ENCODE peak calls at places on chromosomes 12 and 14, in six cellular contexts. One of them, this sample, is unnamed.

GRCh38 chr12:106493531-106493930 is 89.3 kb upstream of the RFX4 start:
- DNase-seq in cardiac muscle cell: no peak
- DNase-seq in lower lobe of right lung: no peak
- DNase-seq in astrocyte of the spinal cord: no peak
- DNase-seq in kidney epithelial cell: peak; percentile 79
- DNase-seq in fibroblast of mammary gland: no peak
- DNase-seq in this sample: no peak

GRCh38 chr14:66638688-66639087 is 130.7 kb downstream of the GPHN start:
- DNase-seq in astrocyte of the spinal cord: no peak
- DNase-seq in kidney epithelial cell: no peak
- DNase-seq in cardiac muscle cell: peak; percentile 49
- DNase-seq in fibroblast of mammary gland: peak; percentile 72
- DNase-seq in lower lobe of right lung: no peak
- DNase-seq in this sample: no peak

GRCh38 chr12:3173008-3173553 is 95.9 kb downstream of the TSPAN9 start:
- DNase-seq in astrocyte of the spinal cord: no peak
- DNase-seq in kidney epithelial cell: no peak
- DNase-seq in lower lobe of right lung: no peak
- DNase-seq in fibroblast of mammary gland: no peak
- DNase-seq in cardiac muscle cell: no peak
- DNase-seq in this sample: no peak

GRCh38 chr14:105492966-105493871 is 2.2 kb downstream of the TEDC1 start:
- DNase-seq in kidney epithelial cell: no peak
- DNase-seq in astrocyte of the spinal cord: no peak
- DNase-seq in fibroblast of mammary gland: no peak
- DNase-seq in cardiac muscle cell: no peak
- DNase-seq in lower lobe of right lung: peak; percentile 46
- DNase-seq in this sample: no peak

GRCh38 chr12:25648460-25648859 is 95.4 kb upstream of the LMNTD1 start:
- DNase-seq in lower lobe of right lung: peak; percentile 48
- DNase-seq in astrocyte of the spinal cord: peak; percentile 86
- DNase-seq in fibroblast of mammary gland: peak; percentile 73
- DNase-seq in cardiac muscle cell: peak; percentile 68
- DNase-seq in kidney epithelial cell: peak; percentile 35
- DNase-seq in this sample: peak; percentile 29

GRCh38 chr14:103705524-103706284 is 9.5 kb downstream of the XRCC3 start:
- DNase-seq in kidney epithelial cell: no peak
- DNase-seq in fibroblast of mammary gland: no peak
- DNase-seq in cardiac muscle cell: no peak
- DNase-seq in lower lobe of right lung: no peak
- DNase-seq in astrocyte of the spinal cord: no peak
- DNase-seq in this sample: no peak

GRCh38 chr14:71322660-71323250 is 415.5 kb downstream of the PCNX1 start:
- DNase-seq in fibroblast of mammary gland: peak; percentile 71
- DNase-seq in lower lobe of right lung: no peak
- DNase-seq in astrocyte of the spinal cord: peak; percentile 72
- DNase-seq in kidney epithelial cell: no peak
- DNase-seq in cardiac muscle cell: peak; percentile 73
- DNase-seq in this sample: peak; percentile 34

GRCh38 chr12:84315926-84316325 is 596.7 kb downstream of the SLC6A15 start:
- DNase-seq in lower lobe of right lung: no peak
- DNase-seq in kidney epithelial cell: no peak
- DNase-seq in astrocyte of the spinal cord: no peak
- DNase-seq in fibroblast of mammary gland: peak; percentile 56
- DNase-seq in cardiac muscle cell: no peak
- DNase-seq in this sample: no peak

GRCh38 chr12:91339106-91339505 is 156.5 kb upstream of the DCN start:
- DNase-seq in lower lobe of right lung: no peak
- DNase-seq in kidney epithelial cell: no peak
- DNase-seq in fibroblast of mammary gland: no peak
- DNase-seq in cardiac muscle cell: no peak
- DNase-seq in astrocyte of the spinal cord: no peak
- DNase-seq in this sample: no peak

GRCh38 chr12:25041006-25041741 is 92.3 kb upstream of the BCAT1 start:
- DNase-seq in kidney epithelial cell: no peak
- DNase-seq in lower lobe of right lung: no peak
- DNase-seq in fibroblast of mammary gland: peak; percentile 13
- DNase-seq in astrocyte of the spinal cord: peak; percentile 22
- DNase-seq in cardiac muscle cell: no peak
- DNase-seq in this sample: no peak

GRCh38 chr12:116525418-116526001 is 33.7 kb upstream of the MAP1LC3B2 start:
- DNase-seq in cardiac muscle cell: peak; percentile 91
- DNase-seq in astrocyte of the spinal cord: peak; percentile 95
- DNase-seq in kidney epithelial cell: peak; percentile 76
- DNase-seq in lower lobe of right lung: no peak
- DNase-seq in fibroblast of mammary gland: peak; percentile 95
- DNase-seq in this sample: peak; percentile 95

GRCh38 chr12:130591736-130592135 is 124.4 kb downstream of the RIMBP2 start:
- DNase-seq in lower lobe of right lung: no peak
- DNase-seq in astrocyte of the spinal cord: no peak
- DNase-seq in fibroblast of mammary gland: no peak
- DNase-seq in kidney epithelial cell: no peak
- DNase-seq in cardiac muscle cell: no peak
- DNase-seq in this sample: no peak

GRCh38 chr12:6218526-6218925 is 18.3 kb downstream of the CD9 start:
- DNase-seq in cardiac muscle cell: no peak
- DNase-seq in fibroblast of mammary gland: no peak
- DNase-seq in lower lobe of right lung: no peak
- DNase-seq in astrocyte of the spinal cord: no peak
- DNase-seq in kidney epithelial cell: no peak
- DNase-seq in this sample: no peak

GRCh38 chr12:58425481-58426392 is 484.4 kb downstream of the ATP23 start:
- DNase-seq in kidney epithelial cell: peak; percentile 96
- DNase-seq in cardiac muscle cell: peak; percentile 89
- DNase-seq in lower lobe of right lung: no peak
- DNase-seq in astrocyte of the spinal cord: peak; percentile 96
- DNase-seq in fibroblast of mammary gland: peak; percentile 97
- DNase-seq in this sample: peak; percentile 71

GRCh38 chr12:33438890-33439586 is 581 bp downstream of the SYT10 start:
- DNase-seq in astrocyte of the spinal cord: peak; percentile 0
- DNase-seq in cardiac muscle cell: no peak
- DNase-seq in fibroblast of mammary gland: peak; percentile 10
- DNase-seq in kidney epithelial cell: no peak
- DNase-seq in lower lobe of right lung: no peak
- DNase-seq in this sample: no peak

GRCh38 chr12:84974177-84974815 is 61.7 kb upstream of the SLC6A15 start:
- DNase-seq in fibroblast of mammary gland: peak; percentile 42
- DNase-seq in cardiac muscle cell: no peak
- DNase-seq in astrocyte of the spinal cord: no peak
- DNase-seq in lower lobe of right lung: no peak
- DNase-seq in kidney epithelial cell: no peak
- DNase-seq in this sample: no peak

GRCh38 chr14:77278461-77279230 is 7.6 kb upstream of the NGB start:
- DNase-seq in fibroblast of mammary gland: no peak
- DNase-seq in astrocyte of the spinal cord: no peak
- DNase-seq in kidney epithelial cell: no peak
- DNase-seq in lower lobe of right lung: no peak
- DNase-seq in cardiac muscle cell: no peak
- DNase-seq in this sample: no peak

GRCh38 chr12:52651726-52652261 is at the start of gene KRT2:
- DNase-seq in astrocyte of the spinal cord: no peak
- DNase-seq in kidney epithelial cell: no peak
- DNase-seq in lower lobe of right lung: no peak
- DNase-seq in cardiac muscle cell: no peak
- DNase-seq in fibroblast of mammary gland: no peak
- DNase-seq in this sample: no peak

GRCh38 chr14:75181426-75182062 is 5.1 kb upstream of the TMED10 start:
- DNase-seq in cardiac muscle cell: no peak
- DNase-seq in fibroblast of mammary gland: no peak
- DNase-seq in astrocyte of the spinal cord: no peak
- DNase-seq in lower lobe of right lung: no peak
- DNase-seq in kidney epithelial cell: no peak
- DNase-seq in this sample: no peak

GRCh38 chr14:48027115-48027514 is 351.7 kb upstream of the MDGA2 start:
- DNase-seq in astrocyte of the spinal cord: no peak
- DNase-seq in cardiac muscle cell: no peak
- DNase-seq in lower lobe of right lung: no peak
- DNase-seq in fibroblast of mammary gland: no peak
- DNase-seq in kidney epithelial cell: no peak
- DNase-seq in this sample: no peak

GRCh38 chr12:96416033-96416790 is 16.0 kb upstream of the CDK17 start:
- DNase-seq in astrocyte of the spinal cord: peak; percentile 80
- DNase-seq in lower lobe of right lung: no peak
- DNase-seq in fibroblast of mammary gland: peak; percentile 100
- DNase-seq in cardiac muscle cell: peak; percentile 88
- DNase-seq in kidney epithelial cell: peak; percentile 48
- DNase-seq in this sample: no peak

GRCh38 chr12:70823182-70823976 is 97.2 kb downstream of the PTPRR start:
- DNase-seq in fibroblast of mammary gland: no peak
- DNase-seq in astrocyte of the spinal cord: no peak
- DNase-seq in lower lobe of right lung: no peak
- DNase-seq in cardiac muscle cell: no peak
- DNase-seq in kidney epithelial cell: no peak
- DNase-seq in this sample: no peak

GRCh38 chr14:76902591-76902990 is 76.4 kb downstream of the LRRC74A start:
- DNase-seq in lower lobe of right lung: no peak
- DNase-seq in kidney epithelial cell: no peak
- DNase-seq in cardiac muscle cell: no peak
- DNase-seq in astrocyte of the spinal cord: no peak
- DNase-seq in fibroblast of mammary gland: no peak
- DNase-seq in this sample: no peak

GRCh38 chr14:69620211-69620611 is 8.8 kb downstream of the SUSD6 start:
- DNase-seq in astrocyte of the spinal cord: no peak
- DNase-seq in fibroblast of mammary gland: no peak
- DNase-seq in kidney epithelial cell: no peak
- DNase-seq in lower lobe of right lung: no peak
- DNase-seq in cardiac muscle cell: no peak
- DNase-seq in this sample: no peak

DNA sequence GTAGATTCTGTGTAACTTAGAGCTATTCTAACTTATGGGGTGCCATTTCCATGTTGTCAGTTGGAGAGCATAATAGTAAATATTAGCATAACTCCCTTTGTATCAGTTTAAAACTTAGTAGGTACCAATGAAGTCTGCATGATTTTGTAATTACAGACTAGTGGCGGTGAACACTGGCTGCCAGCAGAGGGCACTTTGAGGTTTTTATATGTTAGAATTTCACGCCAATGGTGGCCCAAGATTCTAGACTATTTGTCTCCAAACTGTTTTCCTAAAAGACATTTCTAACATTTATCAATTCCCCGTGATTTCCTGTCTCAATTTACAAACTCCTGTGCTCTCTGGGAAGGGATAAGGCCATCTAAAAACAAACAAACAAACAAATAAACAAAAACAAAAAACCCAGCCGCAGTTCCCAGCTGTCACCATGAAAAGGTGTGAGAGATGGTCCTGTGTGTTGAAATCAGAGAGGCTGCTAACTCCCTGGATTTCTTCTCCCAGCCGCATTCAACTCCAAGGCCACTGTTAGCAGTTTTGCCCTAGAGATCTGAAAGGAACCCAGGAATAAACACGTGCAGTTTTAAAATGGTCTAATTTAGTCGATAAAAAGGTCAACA is 57.6 kb downstream of the BRMS1L start:
- DNase-seq in astrocyte of the spinal cord: peak; percentile 37
- DNase-seq in kidney epithelial cell: no peak
- DNase-seq in lower lobe of right lung: no peak
- DNase-seq in cardiac muscle cell: peak; percentile 50
- DNase-seq in fibroblast of mammary gland: peak; percentile 35
- DNase-seq in this sample: no peak
- TF ChIP-seq CTCF in astrocyte of the spinal cord: peak; percentile 77
- TF ChIP-seq CTCF in kidney epithelial cell: peak; percentile 69
- TF ChIP-seq CTCF in lower lobe of right lung: peak; percentile 65
- TF ChIP-seq CTCF in cardiac muscle cell: peak; percentile 74
- TF ChIP-seq CTCF in fibroblast of mammary gland: peak; percentile 70
- TF ChIP-seq CTCF in this sample: peak; percentile 72

DNA sequence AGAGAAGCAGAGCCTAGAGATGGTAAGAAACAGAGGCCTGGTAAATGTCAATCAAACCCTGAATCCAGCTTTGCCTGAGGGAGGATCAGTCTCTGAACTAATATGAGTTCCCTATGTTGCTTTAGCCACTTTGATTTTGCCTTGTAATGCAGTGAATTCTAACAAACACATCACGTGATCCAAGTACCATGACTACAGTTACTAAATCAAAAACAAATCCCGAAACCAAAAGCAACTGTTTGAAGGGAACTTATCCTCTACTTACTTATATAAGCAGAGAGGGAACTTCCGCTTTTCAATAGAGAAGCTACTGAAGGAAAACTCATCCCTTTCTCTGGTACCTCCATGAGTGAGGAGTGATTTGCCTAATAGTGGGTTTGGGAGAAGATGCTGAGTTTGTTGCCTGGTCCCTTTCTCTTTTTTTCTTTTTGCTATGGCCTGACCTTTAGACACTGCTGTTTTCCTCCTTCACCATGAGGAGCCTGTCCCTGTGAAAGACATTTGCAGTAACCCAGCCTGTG is 7.7 kb upstream of the PPTC7 start:
- DNase-seq in kidney epithelial cell: no peak
- DNase-seq in cardiac muscle cell: peak; percentile 26
- DNase-seq in astrocyte of the spinal cord: peak; percentile 20
- DNase-seq in fibroblast of mammary gland: peak; percentile 76
- DNase-seq in lower lobe of right lung: no peak
- DNase-seq in this sample: no peak
- H3K4me3 ChIP-seq in kidney epithelial cell: no peak overlapping the region
- H3K4me3 ChIP-seq in cardiac muscle cell: no peak overlapping the region
- H3K4me3 ChIP-seq in astrocyte of the spinal cord: no peak overlapping the region
- H3K4me3 ChIP-seq in fibroblast of mammary gland: no peak overlapping the region
- H3K4me3 ChIP-seq in lower lobe of right lung: no peak overlapping the region
- H3K4me3 ChIP-seq in this sample: no peak overlapping the region

DNA sequence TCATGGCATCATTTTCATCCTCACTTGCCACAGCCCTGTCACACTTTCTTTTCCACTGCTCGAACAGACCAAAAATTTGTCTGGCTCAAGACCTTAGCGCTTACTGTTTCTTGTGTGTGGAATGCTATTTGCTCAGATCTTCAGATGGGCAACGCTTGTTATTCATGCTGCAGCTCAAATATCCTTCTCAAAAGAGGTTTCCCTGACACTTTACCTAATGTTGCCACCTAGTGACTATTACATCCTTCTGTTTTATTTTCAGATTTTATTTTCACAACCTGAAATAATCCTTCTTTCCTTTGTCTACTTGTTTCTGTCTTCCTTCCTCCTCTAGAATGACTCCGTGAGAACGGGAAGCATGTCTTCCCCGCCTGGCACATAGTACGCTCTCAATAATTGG is 5.6 kb downstream of the FBXO33 start:
- DNase-seq in cardiac muscle cell: peak; percentile 69
- DNase-seq in fibroblast of mammary gland: peak; percentile 74
- DNase-seq in lower lobe of right lung: no peak
- DNase-seq in astrocyte of the spinal cord: peak; percentile 73
- DNase-seq in kidney epithelial cell: peak; percentile 21
- DNase-seq in this sample: peak; percentile 41
- TF ChIP-seq CTCF in cardiac muscle cell: peak; percentile 34
- TF ChIP-seq CTCF in fibroblast of mammary gland: peak; percentile 39
- TF ChIP-seq CTCF in lower lobe of right lung: peak; percentile 23
- TF ChIP-seq CTCF in astrocyte of the spinal cord: peak; percentile 28
- TF ChIP-seq CTCF in kidney epithelial cell: peak; percentile 17
- TF ChIP-seq CTCF in this sample: peak; percentile 18

DNA sequence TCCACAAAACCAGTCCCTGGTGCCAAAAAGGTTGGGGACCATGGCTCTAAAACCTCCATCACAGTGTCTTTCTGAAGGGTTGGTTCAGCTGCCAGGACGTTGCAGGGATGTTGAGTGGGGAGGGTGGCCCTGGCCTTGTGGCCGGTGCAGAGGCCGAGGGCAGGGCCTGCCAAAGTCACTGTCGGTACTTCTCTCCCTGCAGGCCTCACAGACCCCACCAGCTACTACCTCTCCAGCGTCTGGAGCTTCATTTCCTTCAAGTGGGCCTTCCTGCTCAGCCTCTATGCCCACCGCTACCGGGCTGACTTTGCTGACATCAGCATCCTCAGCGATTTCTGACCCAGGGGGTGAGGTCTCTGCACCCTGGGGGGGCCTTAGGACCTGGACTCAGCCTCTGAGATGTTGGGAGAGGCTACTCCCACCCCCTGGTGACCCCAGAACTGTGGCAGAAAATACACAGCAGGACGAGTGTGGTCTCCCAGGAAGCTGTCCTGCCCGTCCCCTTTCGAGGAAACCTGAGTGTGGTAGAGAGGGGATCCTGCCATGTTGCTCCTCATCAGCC is 7.0 kb downstream of the SLC48A1 start:
- DNase-seq in astrocyte of the spinal cord: no peak
- DNase-seq in fibroblast of mammary gland: no peak
- DNase-seq in kidney epithelial cell: no peak
- DNase-seq in cardiac muscle cell: no peak
- DNase-seq in lower lobe of right lung: peak; percentile 35
- DNase-seq in this sample: no peak
- H3K4me3 ChIP-seq in astrocyte of the spinal cord: no peak overlapping the region
- H3K4me3 ChIP-seq in fibroblast of mammary gland: no peak overlapping the region
- H3K4me3 ChIP-seq in kidney epithelial cell: no peak overlapping the region
- H3K4me3 ChIP-seq in cardiac muscle cell: no peak overlapping the region
- H3K4me3 ChIP-seq in lower lobe of right lung: no peak overlapping the region
- H3K4me3 ChIP-seq in this sample: no peak overlapping the region

This sample was measured in astrocyte of the cerebellum.